ENCODE peak calls at places on chromosomes 4 and X, in ten cellular contexts. O, Q, L, W, M, I, B, N, E and U are unnamed samples.

GRCh38 chrX:146396409-146396808 is 413.2 kb upstream of the CXorf51B start:
- DNase-seq in W (no peak), I (no peak), N (no peak), M (peak), B (no peak), E (no peak), Q (no peak), L (no peak), O (no peak), U (no peak)

GRCh38 chr4:37442062-37442323 is 197.4 kb downstream of the NWD2 start:
- DNase-seq in W (no peak), O (no peak), N (no peak), I (no peak), M (no peak), B (no peak), E (no peak), Q (no peak), L (no peak), U (no peak)

GRCh38 chr4:854356-854755 is 28.4 kb upstream of the CPLX1 start:
- DNase-seq in Q (no peak), L (no peak), M (no peak), E (no peak), I (no peak), W (no peak), O (no peak), B (no peak), N (no peak), U (no peak)

GRCh38 chrX:1535241-1536041 is 1.5 kb downstream of the P2RY8 start:
- DNase-seq in Q (no peak), I (no peak), L (no peak), M (no peak), N (no peak), E (no peak), O (peak), W (peak), B (no peak), U (no peak)

GRCh38 chrX:73877687-73878086 is 314.7 kb downstream of the CHIC1 start:
- DNase-seq in I (no peak), L (no peak), M (peak), O (no peak), W (no peak), B (no peak), E (no peak), Q (no peak), N (no peak), U (no peak)

GRCh38 chr4:20422398-20422797 is 170.7 kb downstream of the SLIT2 start:
- DNase-seq in I (no peak), B (peak), O (peak), N (peak), E (no peak), W (peak), L (peak), Q (peak), M (peak), U (no peak)

GRCh38 chr4:78845469-78845868 is 69.3 kb downstream of the BMP2K start:
- DNase-seq in B (no peak), L (no peak), Q (no peak), E (no peak), O (no peak), N (no peak), I (no peak), W (no peak), M (no peak), U (no peak)

GRCh38 chrX:68413254-68413653 is 20.0 kb downstream of the OPHN1 start:
- DNase-seq in O (no peak), L (no peak), E (no peak), Q (no peak), W (no peak), I (no peak), B (no peak), N (no peak), M (no peak), U (no peak)

GRCh38 chr4:102713096-102713495 is 47.7 kb downstream of the MANBA start:
- DNase-seq in O (no peak), M (peak), W (no peak), Q (no peak), I (no peak), L (peak), E (no peak), B (no peak), N (peak), U (no peak)

GRCh38 chr4:83231620-83232056 is 53.0 kb downstream of the COQ2 start:
- DNase-seq in B (no peak), I (no peak), O (peak), N (no peak), Q (no peak), M (no peak), W (no peak), E (no peak), L (peak), U (no peak)

GRCh38 chrX:97126020-97126419 is 242.3 kb downstream of the RPA4 start:
- DNase-seq in M (no peak), I (no peak), Q (no peak), O (no peak), E (no peak), B (no peak), L (peak), W (no peak), N (peak), U (peak)

GRCh38 chrX:66731398-66731797 is 92.5 kb upstream of the EDA2R start:
- DNase-seq in E (no peak), B (no peak), L (peak), N (peak), W (no peak), Q (no peak), M (peak), O (peak), I (no peak), U (peak)

GRCh38 chr4:23827971-23828680 is 61.7 kb downstream of the PPARGC1A start:
- DNase-seq in E (no peak), L (peak), Q (no peak), W (no peak), N (peak), O (no peak), I (peak), M (no peak), B (no peak), U (no peak)

GRCh38 chr4:184825394-184826314 is at the start of gene ACSL1:
- DNase-seq in I (no peak), B (peak), L (no peak), M (peak), E (peak), N (peak), O (peak), W (peak), Q (no peak), U (no peak)

GRCh38 chrX:13463608-13464007 is 105.8 kb upstream of the EGFL6 start:
- DNase-seq in E (no peak), L (peak), N (peak), O (peak), M (no peak), I (peak), B (no peak), Q (no peak), W (no peak), U (peak)

GRCh38 chr4:71709961-71710360 is 73.9 kb downstream of the GC start:
- DNase-seq in M (peak), L (peak), Q (no peak), E (no peak), I (no peak), O (no peak), N (no peak), W (no peak), B (no peak), U (no peak)

GRCh38 chrX:123899701-123900100 is 39.8 kb downstream of the XIAP start:
- DNase-seq in M (no peak), E (no peak), B (no peak), W (no peak), Q (no peak), O (no peak), N (peak), L (peak), I (no peak), U (no peak)

GRCh38 chr4:184893836-184894571 is 68.2 kb upstream of the ACSL1 start:
- DNase-seq in N (no peak), M (no peak), L (no peak), W (no peak), I (no peak), O (no peak), E (no peak), Q (no peak), B (no peak), U (no peak)

GRCh38 chr4:151099976-151100417 is 569 bp downstream of the RPS3A start:
- DNase-seq in B (no peak), Q (no peak), E (no peak), W (no peak), L (peak), N (peak), O (no peak), I (no peak), M (no peak), U (no peak)

GRCh38 chr4:28792917-28793597 is 1927.1 kb upstream of the PCDH7 start:
- DNase-seq in M (no peak), N (no peak), L (no peak), Q (no peak), O (no peak), B (no peak), W (no peak), E (no peak), I (no peak), U (no peak)

GRCh38 chrX:153909024-153909979 is 4.8 kb downstream of the AVPR2 start:
- DNase-seq in O (no peak), M (peak), Q (no peak), E (peak), B (no peak), W (no peak), I (no peak), L (no peak), N (no peak), U (no peak)

GRCh38 chr4:147312376-147313046 is 168.4 kb upstream of the EDNRA start:
- DNase-seq in L (peak), Q (no peak), B (no peak), I (no peak), N (peak), O (no peak), E (no peak), W (no peak), M (peak), U (no peak)

GRCh38 chrX:118726887-118727685 is at the start of gene IL13RA1:
- DNase-seq in L (peak), O (no peak), B (peak), M (peak), E (peak), N (peak), Q (peak), W (peak), I (no peak), U (no peak)

GRCh38 chr4:182351485-182351884 is 108.3 kb downstream of the TENM3 start:
- DNase-seq in W (no peak), O (no peak), M (no peak), E (no peak), B (no peak), Q (no peak), I (no peak), N (no peak), L (no peak), U (no peak)

GRCh38 chrX:121649414-121649813 is 602.0 kb downstream of the GLUD2 start:
- DNase-seq in N (no peak), I (no peak), E (no peak), O (no peak), L (no peak), W (no peak), Q (no peak), B (no peak), M (no peak), U (no peak)

GRCh38 chr4:29309050-29309449 is 1411.1 kb upstream of the PCDH7 start:
- DNase-seq in I (no peak), W (no peak), E (no peak), Q (no peak), N (peak), B (no peak), L (peak), M (no peak), O (no peak), U (no peak)

GRCh38 chr4:176229645-176230044 is 34.3 kb upstream of the SPATA4 start:
- DNase-seq in O (no peak), E (no peak), Q (no peak), W (no peak), L (no peak), I (no peak), N (no peak), B (no peak), M (no peak), U (no peak)

GRCh38 chr4:3816983-3817382 is 50.8 kb downstream of the ADRA2C start:
- DNase-seq in W (no peak), L (no peak), O (no peak), E (peak), I (no peak), M (no peak), B (no peak), N (no peak), Q (no peak), U (no peak)

GRCh38 chr4:3045500-3045850 is 28.9 kb downstream of the HTT-AS start:
- DNase-seq in I (no peak), Q (no peak), M (no peak), E (no peak), N (peak), L (peak), W (no peak), O (no peak), B (peak), U (peak)

GRCh38 chr4:90598741-90599140 is 471.5 kb downstream of the CCSER1 start:
- DNase-seq in N (no peak), W (no peak), O (no peak), B (no peak), E (no peak), L (no peak), I (no peak), Q (no peak), M (no peak), U (no peak)

GRCh38 chr4:81207793-81208192 is 7.2 kb downstream of the PRKG2 start:
- DNase-seq in W (no peak), M (no peak), N (peak), E (no peak), B (no peak), Q (no peak), I (peak), L (peak), O (no peak), U (peak)

GRCh38 chr4:138558886-138559285 is 316.7 kb upstream of the SLC7A11 start:
- DNase-seq in I (no peak), L (no peak), O (no peak), Q (no peak), B (no peak), N (no peak), E (no peak), W (no peak), M (no peak), U (no peak)

GRCh38 chrX:55451990-55452824 is at the start of gene MAGEH1:
- DNase-seq in W (peak), L (peak), M (peak), I (peak), O (peak), Q (no peak), N (peak), B (peak), E (peak), U (peak)

GRCh38 chr4:78561677-78562076 is 10.1 kb downstream of the ANXA3 start:
- DNase-seq in M (no peak), I (no peak), N (no peak), L (no peak), E (no peak), O (no peak), Q (no peak), B (no peak), W (no peak), U (no peak)

GRCh38 chr4:6771229-6771671 is 11.3 kb upstream of the KIAA0232 start:
- DNase-seq in E (peak), L (no peak), I (no peak), W (no peak), N (peak), Q (no peak), M (no peak), O (no peak), B (no peak), U (no peak)

GRCh38 chr4:4402966-4403365 is 16.1 kb downstream of the NSG1 start:
- DNase-seq in O (no peak), I (peak), Q (no peak), M (no peak), E (no peak), W (no peak), N (peak), B (no peak), L (peak), U (no peak)

GRCh38 chr4:72987741-72988729 is 81.5 kb downstream of the COX18 start:
- DNase-seq in I (no peak), E (no peak), N (no peak), M (no peak), B (no peak), L (no peak), Q (no peak), W (no peak), O (no peak), U (no peak)

GRCh38 chr4:158316264-158316663 is 106.0 kb downstream of the TMEM144 start:
- DNase-seq in W (no peak), O (no peak), Q (no peak), E (no peak), M (no peak), I (no peak), N (peak), L (no peak), B (no peak), U (no peak)

DNA sequence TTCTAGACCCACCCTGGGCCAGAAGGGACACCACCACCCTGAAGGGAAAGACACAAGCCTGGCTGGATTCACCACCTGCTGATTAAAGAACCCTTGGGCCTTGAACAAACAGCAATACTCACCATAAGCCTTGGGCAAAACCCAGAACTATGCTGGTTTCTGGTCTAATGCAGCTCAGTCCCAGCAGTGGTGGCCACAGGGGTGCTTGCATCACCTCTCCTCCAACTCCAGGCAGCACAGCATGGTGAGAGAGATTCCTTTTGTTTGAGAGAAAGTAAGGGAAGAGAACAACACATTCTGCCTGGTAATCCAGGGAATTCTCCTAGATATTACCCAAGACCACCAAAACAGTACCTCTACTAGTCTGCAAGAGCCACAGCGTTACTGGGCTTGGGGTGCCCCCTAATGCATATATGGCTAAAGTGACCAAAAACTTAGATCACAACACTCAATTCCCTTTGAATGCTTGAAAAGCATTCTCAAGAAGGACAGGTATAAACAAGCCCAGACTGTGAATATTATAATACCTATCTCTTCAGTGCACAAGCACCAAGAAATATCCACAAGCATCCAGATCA is 25.7 kb downstream of the RNF128 start:
- DNase-seq in M (peak), L (peak), I (no peak), N (peak), O (peak), E (no peak), B (no peak), Q (no peak), W (no peak), U (no peak)
- H3K4me3 ChIP-seq in M (no peak), L (no peak), I (no peak), N (no peak), O (no peak), E (no peak), B (no peak), Q (no peak), W (no peak), U (no peak)

DNA sequence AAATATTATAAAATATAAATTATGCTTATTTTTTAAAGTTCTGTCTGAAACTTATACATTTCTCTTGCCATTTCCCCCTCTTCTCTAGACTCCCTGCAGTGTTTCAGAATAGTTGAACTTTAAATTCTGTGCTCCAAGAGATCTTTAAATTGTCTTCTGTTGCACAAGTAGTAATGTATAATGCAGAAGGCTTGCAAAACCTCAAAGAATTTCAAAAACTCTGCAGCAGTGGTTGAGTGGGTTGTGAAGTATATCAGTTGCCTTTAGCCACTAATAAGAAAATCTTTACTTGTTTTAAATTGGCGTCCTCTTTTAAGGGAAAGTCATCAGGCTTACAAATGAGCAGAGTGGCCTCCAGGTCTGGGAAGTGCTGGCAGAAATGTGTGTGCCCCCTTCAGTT is 1153.3 kb upstream of the PABPC4L start:
- DNase-seq in N (peak), M (no peak), B (no peak), W (no peak), Q (no peak), E (no peak), I (no peak), L (no peak), O (no peak), U (no peak)
- TF ChIP-seq CTCF in N (no peak), M (no peak), B (no peak), W (no peak), Q (no peak), E (no peak), I (no peak), L (no peak), O (no peak), U (no peak)

DNA sequence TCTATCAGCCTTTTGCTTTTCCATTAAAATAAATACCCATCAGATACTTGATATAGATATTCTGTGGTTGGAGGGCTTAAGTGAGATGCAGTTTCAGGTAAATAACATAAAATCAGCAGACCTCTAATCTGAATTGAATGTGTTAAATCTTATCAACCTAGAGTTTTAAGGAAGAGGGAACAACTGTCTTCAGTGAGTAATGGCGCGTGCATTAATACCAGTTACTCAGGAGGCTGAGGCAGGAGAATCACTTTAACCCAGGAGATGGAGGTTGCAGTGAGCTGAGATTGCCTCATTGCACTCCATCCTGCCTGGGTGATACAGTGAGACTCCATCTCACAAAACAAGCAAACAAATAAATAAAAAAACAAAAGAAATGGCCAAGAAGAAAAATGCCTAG is 54.3 kb downstream of the FAT4 start:
- DNase-seq in L (no peak), Q (no peak), E (no peak), M (no peak), O (no peak), W (no peak), B (no peak), I (no peak), N (no peak), U (no peak)
- H3K4me3 ChIP-seq in L (no peak), Q (no peak), E (peak), M (no peak), O (no peak), W (no peak), B (no peak), I (no peak), N (peak), U (no peak)

GRCh38 chrX:115189646-115190635 is 731 bp downstream of the RBMXL3 start:
- DNase-seq in N (no peak), E (peak), I (no peak), Q (no peak), M (no peak), W (peak), L (no peak), B (no peak), O (no peak), U (no peak)
- TF ChIP-seq CTCF in N (no peak), E (no peak), I (no peak), Q (no peak), M (no peak), W (no peak), L (no peak), B (no peak), O (no peak), U (no peak)

GRCh38 chr4:30821891-30822612 is 101.9 kb downstream of the PCDH7 start:
- DNase-seq in L (peak), N (peak), W (no peak), B (no peak), M (peak), Q (peak), E (no peak), O (no peak), I (no peak), U (no peak)

GRCh38 chr4:30822911-30823529 is 102.9 kb downstream of the PCDH7 start:
- DNase-seq in B (no peak), N (no peak), W (no peak), O (no peak), L (no peak), Q (no peak), E (no peak), I (no peak), M (no peak), U (no peak)

GRCh38 chr4:30818541-30818940 is 98.4 kb downstream of the PCDH7 start:
- DNase-seq in W (no peak), Q (no peak), L (no peak), M (no peak), I (no peak), O (no peak), E (no peak), N (no peak), B (no peak), U (no peak)

GRCh38 chr4:30817489-30817888 is 97.3 kb downstream of the PCDH7 start:
- DNase-seq in E (no peak), O (no peak), I (no peak), L (no peak), M (no peak), N (no peak), B (no peak), Q (no peak), W (no peak), U (no peak)

GRCh38 chr4:30821275-30821674 is 101.1 kb downstream of the PCDH7 start:
- DNase-seq in M (no peak), Q (peak), W (no peak), I (no peak), L (peak), E (no peak), B (no peak), N (no peak), O (no peak), U (no peak)
- H3K4me3 ChIP-seq in M (no peak), Q (no peak), W (no peak), I (no peak), L (no peak), E (no peak), B (no peak), N (no peak), O (no peak), U (no peak)

GRCh38 chr4:103786593-103786992 is 66.8 kb upstream of the TACR3 start:
- DNase-seq in W (no peak), E (no peak), B (no peak), M (no peak), Q (no peak), L (no peak), N (no peak), I (no peak), O (no peak), U (no peak)

GRCh38 chr4:103787057-103787456 is 67.3 kb upstream of the TACR3 start:
- DNase-seq in O (no peak), Q (no peak), W (no peak), N (no peak), I (no peak), L (no peak), M (no peak), B (no peak), E (no peak), U (no peak)

GRCh38 chr4:103786014-103786413 is 66.2 kb upstream of the TACR3 start:
- DNase-seq in B (no peak), M (peak), I (no peak), Q (peak), O (peak), W (peak), N (no peak), E (no peak), L (peak), U (no peak)
- TF ChIP-seq CTCF in B (no peak), M (peak), I (peak), Q (peak), O (peak), W (no peak), N (peak), E (no peak), L (peak), U (peak)